ENCODE peak calls at places on chromosome 5, in five cellular contexts. P is glutamatergic neuron; R is Peyer's patch; J is stimulated activated CD4-positive, alpha-beta T cell treated with anti-CD3 and anti-CD28 coated beads, TNF-alpha, amount 100 ng/mL, for 1 hour; F is posterior cingulate gyrus. Q is an unnamed sample.

GRCh38 chr5:150119421-150120061 is 33.2 kb upstream of the CSF1R start:
- DNase-seq in F (no peak), J (no peak), P (no peak), R (peak), Q (peak)

GRCh38 chr5:11143456-11144267 is 382.6 kb upstream of the DAP start:
- DNase-seq in F (no peak), J (no peak), P (no peak), R (no peak), Q (no peak)

GRCh38 chr5:82107277-82107676 is 135.5 kb downstream of the ATG10 start:
- DNase-seq in F (no peak), P (no peak), R (no peak), J (no peak), Q (no peak)

GRCh38 chr5:179033004-179033580 is 9.5 kb downstream of the ZNF879 start:
- DNase-seq in P (no peak), J (no peak), F (no peak), R (no peak), Q (no peak)

GRCh38 chr5:143108498-143109128 is 294.9 kb downstream of the NR3C1 start:
- DNase-seq in R (peak), P (no peak), F (no peak), J (no peak), Q (peak)

GRCh38 chr5:90657788-90658187 is 99.2 kb downstream of the ADGRV1 start:
- DNase-seq in R (no peak), J (no peak), F (no peak), P (no peak), Q (no peak)

GRCh38 chr5:149455889-149456409 is 76.9 kb upstream of the IL17B start:
- DNase-seq in J (no peak), F (no peak), R (no peak), P (no peak), Q (no peak)

GRCh38 chr5:154365823-154366222 is 80.0 kb upstream of the SAP30L start:
- DNase-seq in J (no peak), R (no peak), F (no peak), P (no peak), Q (no peak)

GRCh38 chr5:151238303-151238741 is 14.4 kb upstream of the CCDC69 start:
- DNase-seq in F (no peak), R (no peak), P (peak), J (no peak), Q (peak)

Q was measured in transverse colon.